ENCODE peak calls at places on chromosomes 5 and 9, in eight cellular contexts. O is Caki2; E is NCI-H1092; N is kidney glomerular epithelial cell; M is activated CD4-positive, alpha-beta T cell treated with anti-CD3 and anti-CD28 coated beads, Interleukin-2, amount 50 U/mL, for 1 hour; Y is tibial nerve; W is mesendoderm; V is Peyer's patch. G is an unnamed sample.

GRCh38 chr9:121133104-121133816 is 58.5 kb downstream of the CNTRL start:
- DNase-seq in M (peak), W (peak), O (no peak), E (no peak), V (peak), Y (no peak), N (no peak), G (peak)

GRCh38 chr5:36646507-36647023 is 40.2 kb downstream of the SLC1A3 start:
- DNase-seq in E (no peak), N (no peak), M (no peak), O (no peak), Y (no peak), V (no peak), W (no peak), G (no peak)

GRCh38 chr9:27280858-27281257 is 16.1 kb downstream of the EQTN start:
- DNase-seq in Y (no peak), E (no peak), O (no peak), V (no peak), N (no peak), W (no peak), M (no peak), G (no peak)

GRCh38 chr5:131416729-131417128 is 152.9 kb downstream of the CDC42SE2 start:
- DNase-seq in O (no peak), W (no peak), E (no peak), M (no peak), Y (no peak), N (no peak), V (no peak), G (no peak)

GRCh38 chr5:149283611-149284480 is 12.2 kb downstream of the AFAP1L1 start:
- DNase-seq in M (no peak), O (no peak), V (no peak), W (no peak), E (peak), N (no peak), Y (no peak), G (no peak)

GRCh38 chr9:129218918-129219317 is 40.9 kb upstream of the IER5L start:
- DNase-seq in M (no peak), N (no peak), V (no peak), O (no peak), E (no peak), W (no peak), Y (no peak), G (no peak)

GRCh38 chr5:44868541-44868940 is 59.8 kb downstream of the MRPS30 start:
- DNase-seq in O (peak), V (no peak), Y (no peak), E (no peak), W (no peak), M (no peak), N (no peak), G (no peak)

GRCh38 chr5:156330141-156330870 is 3.3 kb downstream of the SGCD start:
- DNase-seq in N (no peak), O (no peak), V (no peak), W (no peak), Y (no peak), M (no peak), E (no peak), G (no peak)

GRCh38 chr9:134321571-134321930 is 4.7 kb upstream of the RXRA start:
- DNase-seq in E (no peak), N (no peak), W (no peak), M (no peak), V (no peak), O (no peak), Y (no peak), G (no peak)

GRCh38 chr9:78030553-78031270 is 899 bp downstream of the GNAQ start:
- DNase-seq in Y (peak), O (peak), V (peak), N (peak), W (peak), E (peak), M (peak), G (peak)

GRCh38 chr5:41995193-41995592 is 70.1 kb downstream of the FBXO4 start:
- DNase-seq in E (no peak), Y (no peak), M (no peak), W (no peak), O (no peak), V (no peak), N (no peak), G (no peak)

GRCh38 chr5:106691701-106692100 is 979.0 kb downstream of the EFNA5 start:
- DNase-seq in E (no peak), Y (no peak), O (no peak), V (no peak), M (no peak), W (no peak), N (no peak), G (no peak)

GRCh38 chr5:134534726-134535110 is 9.2 kb downstream of the JADE2 start:
- DNase-seq in M (no peak), V (no peak), W (no peak), O (no peak), N (no peak), E (no peak), Y (no peak), G (no peak)

GRCh38 chr5:74951855-74952254 is 85.7 kb upstream of the FAM169A start:
- DNase-seq in W (no peak), Y (no peak), M (no peak), V (no peak), E (no peak), O (no peak), N (no peak), G (no peak)

GRCh38 chr5:55036477-55036876 is 12.4 kb downstream of the GZMK start:
- DNase-seq in M (no peak), N (no peak), O (no peak), W (peak), V (no peak), Y (no peak), E (no peak), G (no peak)